ENCODE peak calls at places on chromosomes 5 and 9, in seven cellular contexts. D, F, T, V, O, H and J are unnamed samples.

GRCh38 chr9:91949946-91950664 is at the start of gene ROR2:
- DNase-seq in V (no peak), O (peak), T (peak), D (peak), H (peak), F (peak), J (peak)

GRCh38 chr5:107377277-107377609 is 293.5 kb downstream of the EFNA5 start:
- DNase-seq in F (no peak), T (no peak), H (no peak), V (no peak), O (no peak), D (no peak), J (no peak)

GRCh38 chr5:172321593-172321992 is 38.0 kb upstream of the UBTD2 start:
- DNase-seq in H (no peak), V (no peak), F (no peak), D (no peak), T (no peak), O (no peak), J (no peak)

GRCh38 chr5:55900068-55900467 is 48.9 kb downstream of the IL31RA start:
- DNase-seq in V (no peak), F (no peak), T (no peak), H (no peak), D (no peak), O (no peak), J (no peak)

GRCh38 chr5:107519900-107520354 is 150.8 kb downstream of the EFNA5 start:
- DNase-seq in V (no peak), T (peak), D (peak), H (no peak), F (no peak), O (no peak), J (no peak)

GRCh38 chr5:174446446-174446845 is 277.9 kb upstream of the MSX2 start:
- DNase-seq in T (no peak), V (no peak), O (no peak), D (no peak), H (no peak), F (no peak), J (no peak)

GRCh38 chr5:107671742-107672211 is 1.0 kb upstream of the EFNA5 start:
- DNase-seq in V (no peak), T (no peak), O (peak), F (no peak), D (peak), H (peak), J (no peak)

GRCh38 chr9:100602302-100602930 is 24.5 kb downstream of the CAVIN4 start:
- DNase-seq in H (peak), F (peak), V (no peak), D (peak), O (peak), T (peak), J (peak)

GRCh38 chr5:160269017-160269416 is 39.7 kb downstream of the FABP6 start:
- DNase-seq in V (no peak), O (no peak), T (peak), F (peak), D (peak), H (no peak), J (peak)

GRCh38 chr5:77431286-77431685 is 60.8 kb downstream of the WDR41 start:
- DNase-seq in T (no peak), V (no peak), H (peak), F (no peak), O (no peak), D (peak), J (no peak)

GRCh38 chr9:36386396-36386795 is 13.7 kb downstream of the RNF38 start:
- DNase-seq in F (no peak), O (no peak), D (no peak), T (no peak), V (no peak), H (no peak), J (no peak)

GRCh38 chr5:172795401-172795977 is 24.5 kb upstream of the DUSP1 start:
- DNase-seq in F (peak), T (no peak), V (peak), H (no peak), O (no peak), D (peak), J (peak)